ENCODE peak calls at places on chromosomes 2 and 18, in five cellular contexts. X is pancreas; G is Right ventricle myocardium superior; I is sciatic nerve; H is activated naive CD8-positive, alpha-beta T cell treated with anti-CD3 and anti-CD28 coated beads, Interleukin-2, amount 10 ng/mL, durations not matched to agents 7 days and 5 days. Q is an unnamed sample.

GRCh38 chr2:62724106-62724505 is 18.6 kb downstream of the EHBP1 start:
- ATAC-seq in X (no peak), G (no peak), I (no peak), H (no peak), Q (no peak)

GRCh38 chr2:217356795-217357194 is 496.9 kb upstream of the TNP1 start:
- ATAC-seq in X (no peak), G (peak; percentile 26), I (peak; percentile 85), H (no peak), Q (no peak)

GRCh38 chr18:45066868-45067267 is 386.2 kb downstream of the SETBP1 start:
- ATAC-seq in X (no peak), G (peak; percentile 93), I (peak; percentile 59), H (no peak), Q (peak; percentile 68)

GRCh38 chr2:6993230-6993640 is 76.0 kb downstream of the RNF144A start:
- ATAC-seq in X (peak; percentile 39), G (peak; percentile 80), I (peak; percentile 81), H (no peak), Q (no peak)

GRCh38 chr2:192190474-192190873 is 4.3 kb downstream of the TMEFF2 start:
- ATAC-seq in X (no peak), G (no peak), I (no peak), H (no peak), Q (no peak)

GRCh38 chr2:134301099-134301970 is 47.5 kb downstream of the MGAT5 start:
- ATAC-seq in X (no peak), G (peak; percentile 89), I (peak; percentile 52), H (no peak), Q (peak; percentile 46)

GRCh38 chr2:60531638-60532216 is 21.7 kb downstream of the BCL11A start:
- ATAC-seq in X (no peak), G (peak; percentile 43), I (no peak), H (no peak), Q (peak; percentile 35)

GRCh38 chr2:43812005-43812404 is 26.6 kb downstream of the ABCG5 start:
- ATAC-seq in X (no peak), G (no peak), I (no peak), H (no peak), Q (no peak)

GRCh38 chr2:5304640-5305039 is 387.5 kb upstream of the SOX11 start:
- ATAC-seq in X (no peak), G (no peak), I (no peak), H (no peak), Q (no peak)

GRCh38 chr18:28823506-28824182 is 646.7 kb upstream of the CDH2 start:
- ATAC-seq in X (no peak), G (no peak), I (no peak), H (no peak), Q (no peak)

GRCh38 chr2:45974056-45974455 is 322.6 kb downstream of the PRKCE start:
- ATAC-seq in X (no peak), G (no peak), I (peak; percentile 22), H (no peak), Q (no peak)

GRCh38 chr2:11038641-11039040 is 116.6 kb upstream of the SLC66A3 start:
- ATAC-seq in X (no peak), G (no peak), I (no peak), H (no peak), Q (no peak)

GRCh38 chr2:165563468-165564225 is 94.1 kb downstream of the CSRNP3 start:
- ATAC-seq in X (no peak), G (no peak), I (peak; percentile 41), H (no peak), Q (no peak)

GRCh38 chr2:84389794-84390193 is 69.3 kb downstream of the SUCLG1 start:
- ATAC-seq in X (no peak), G (no peak), I (no peak), H (no peak), Q (no peak)

GRCh38 chr2:84940836-84941412 is 30.0 kb upstream of the KCMF1 start:
- ATAC-seq in X (no peak), G (no peak), I (no peak), H (no peak), Q (no peak)

GRCh38 chr2:18551169-18551568 is 9.3 kb downstream of the RDH14 start:
- ATAC-seq in X (peak; percentile 72), G (no peak), I (no peak), H (no peak), Q (peak; percentile 79)

GRCh38 chr2:112750560-112750843 is 13.9 kb downstream of the CKAP2L start:
- ATAC-seq in X (no peak), G (no peak), I (no peak), H (no peak), Q (no peak)

GRCh38 chr2:74471332-74472065 is 981 bp downstream of the MRPL53 start:
- ATAC-seq in X (no peak), G (no peak), I (no peak), H (no peak), Q (peak; percentile 45)

GRCh38 chr2:229896857-229897256 is 25.0 kb downstream of the TRIP12 start:
- ATAC-seq in X (no peak), G (no peak), I (no peak), H (peak; percentile 67), Q (no peak)

GRCh38 chr2:239264838-239265651 is 135.8 kb downstream of the HDAC4 start:
- ATAC-seq in X (no peak), G (peak; percentile 12), I (peak; percentile 58), H (peak; percentile 67), Q (peak; percentile 70)

GRCh38 chr2:68771211-68771721 is 36.7 kb downstream of the ARHGAP25 start:
- ATAC-seq in X (no peak), G (peak; percentile 40), I (no peak), H (no peak), Q (no peak)

GRCh38 chr2:222707102-222707688 is 35.7 kb downstream of the MOGAT1 start:
- ATAC-seq in X (no peak), G (no peak), I (no peak), H (peak; percentile 18), Q (peak; percentile 14)

GRCh38 chr2:224887159-224887558 is 155.1 kb downstream of the DOCK10 start:
- ATAC-seq in X (no peak), G (no peak), I (peak; percentile 54), H (no peak), Q (peak; percentile 34)

GRCh38 chr18:24274822-24275221 is 122.8 kb downstream of the OSBPL1A start:
- ATAC-seq in X (no peak), G (no peak), I (no peak), H (no peak), Q (no peak)

GRCh38 chr18:22933206-22933957 is at the start of gene RBBP8:
- ATAC-seq in X (peak; percentile 93), G (peak; percentile 99), I (peak; percentile 97), H (peak; percentile 79), Q (peak; percentile 86)

GRCh38 chr2:41886757-41887156 is 161.1 kb upstream of the PKDCC start:
- ATAC-seq in X (no peak), G (no peak), I (peak; percentile 38), H (no peak), Q (no peak)

GRCh38 chr2:239187464-239188253 is 213.2 kb downstream of the HDAC4 start:
- ATAC-seq in X (no peak), G (no peak), I (no peak), H (no peak), Q (no peak)

GRCh38 chr2:168002021-168002553 is 245.3 kb downstream of the STK39 start:
- ATAC-seq in X (no peak), G (no peak), I (no peak), H (peak; percentile 61), Q (peak; percentile 51)

GRCh38 chr2:234579231-234579962 is 82.5 kb upstream of the ARL4C start:
- ATAC-seq in X (no peak), G (no peak), I (no peak), H (no peak), Q (no peak)

GRCh38 chr2:96856776-96857673 is 791 bp downstream of the ANKRD39 start:
- ATAC-seq in X (peak; percentile 2), G (peak; percentile 2), I (no peak), H (no peak), Q (peak; percentile 0)

GRCh38 chr18:58194028-58194427 is 150.0 kb downstream of the NEDD4L start:
- ATAC-seq in X (peak; percentile 58), G (peak; percentile 62), I (peak; percentile 82), H (no peak), Q (no peak)

GRCh38 chr2:20916604-20917286 is 93.8 kb upstream of the LDAH start:
- ATAC-seq in X (no peak), G (peak; percentile 66), I (peak; percentile 48), H (no peak), Q (peak; percentile 24)

GRCh38 chr2:70132244-70133126 is 45.2 kb downstream of the PCBP1 start:
- ATAC-seq in X (peak; percentile 40), G (peak; percentile 81), I (peak; percentile 90), H (peak; percentile 51), Q (peak; percentile 40)

GRCh38 chr2:215447056-215447455 is 11.2 kb upstream of the FN1 start:
- ATAC-seq in X (no peak), G (no peak), I (no peak), H (no peak), Q (no peak)

Q was measured in esophagus mucosa.